ENCODE peak calls at places on chromosomes 6 and 20, in nine cellular contexts. One of them, this sample, is unnamed.

GRCh38 chr6:3068329-3069223 is at the start of gene RIPK1:
- DNase-seq in germinal center: peak; percentile 96
- DNase-seq in stimulated activated CD8-positive, alpha-beta memory T cell treated with anti-CD3 and anti-CD28 coated beads, Interleukin-4, amount 100 ng/mL, for 1 hour: peak; percentile 84
- DNase-seq in fibroblast of gingiva: peak; percentile 90
- DNase-seq in HEK293T: peak; percentile 93
- DNase-seq in hippocampal formation: peak; percentile 92
- DNase-seq in natural killer cell: peak; percentile 96
- DNase-seq in HT1080: peak; percentile 88
- DNase-seq in kidney tubule cell: peak; percentile 94
- DNase-seq in this sample: peak; percentile 97

GRCh38 chr20:63074631-63075030 is 67.9 kb upstream of the BHLHE23 start:
- DNase-seq in HT1080: no peak
- DNase-seq in stimulated activated CD8-positive, alpha-beta memory T cell treated with anti-CD3 and anti-CD28 coated beads, Interleukin-4, amount 100 ng/mL, for 1 hour: no peak
- DNase-seq in hippocampal formation: no peak
- DNase-seq in kidney tubule cell: no peak
- DNase-seq in germinal center: no peak
- DNase-seq in natural killer cell: no peak
- DNase-seq in HEK293T: no peak
- DNase-seq in fibroblast of gingiva: no peak
- DNase-seq in this sample: no peak

GRCh38 chr6:39370021-39370420 is 47.5 kb upstream of the KCNK16 start:
- DNase-seq in stimulated activated CD8-positive, alpha-beta memory T cell treated with anti-CD3 and anti-CD28 coated beads, Interleukin-4, amount 100 ng/mL, for 1 hour: no peak
- DNase-seq in HT1080: no peak
- DNase-seq in HEK293T: no peak
- DNase-seq in germinal center: no peak
- DNase-seq in fibroblast of gingiva: no peak
- DNase-seq in kidney tubule cell: no peak
- DNase-seq in natural killer cell: no peak
- DNase-seq in hippocampal formation: no peak
- DNase-seq in this sample: no peak

GRCh38 chr6:47529734-47530133 is 52.1 kb downstream of the CD2AP start:
- DNase-seq in hippocampal formation: no peak
- DNase-seq in stimulated activated CD8-positive, alpha-beta memory T cell treated with anti-CD3 and anti-CD28 coated beads, Interleukin-4, amount 100 ng/mL, for 1 hour: no peak
- DNase-seq in HT1080: no peak
- DNase-seq in natural killer cell: no peak
- DNase-seq in kidney tubule cell: no peak
- DNase-seq in fibroblast of gingiva: no peak
- DNase-seq in germinal center: no peak
- DNase-seq in HEK293T: no peak
- DNase-seq in this sample: no peak

GRCh38 chr20:32078322-32078721 is 26.3 kb downstream of the HCK start:
- DNase-seq in germinal center: no peak
- DNase-seq in fibroblast of gingiva: no peak
- DNase-seq in HT1080: no peak
- DNase-seq in hippocampal formation: no peak
- DNase-seq in HEK293T: no peak
- DNase-seq in stimulated activated CD8-positive, alpha-beta memory T cell treated with anti-CD3 and anti-CD28 coated beads, Interleukin-4, amount 100 ng/mL, for 1 hour: no peak
- DNase-seq in natural killer cell: no peak
- DNase-seq in kidney tubule cell: no peak
- DNase-seq in this sample: no peak

GRCh38 chr6:146543940-146544661 is 468 bp downstream of the RAB32 start:
- DNase-seq in stimulated activated CD8-positive, alpha-beta memory T cell treated with anti-CD3 and anti-CD28 coated beads, Interleukin-4, amount 100 ng/mL, for 1 hour: no peak
- DNase-seq in kidney tubule cell: peak; percentile 62
- DNase-seq in HEK293T: peak; percentile 34
- DNase-seq in natural killer cell: no peak
- DNase-seq in HT1080: peak; percentile 46
- DNase-seq in hippocampal formation: no peak
- DNase-seq in germinal center: no peak
- DNase-seq in fibroblast of gingiva: peak; percentile 44
- DNase-seq in this sample: peak; percentile 93

GRCh38 chr20:24805456-24806233 is 143.4 kb upstream of the CST7 start:
- DNase-seq in natural killer cell: no peak
- DNase-seq in hippocampal formation: no peak
- DNase-seq in HT1080: no peak
- DNase-seq in fibroblast of gingiva: no peak
- DNase-seq in kidney tubule cell: no peak
- DNase-seq in germinal center: no peak
- DNase-seq in HEK293T: no peak
- DNase-seq in stimulated activated CD8-positive, alpha-beta memory T cell treated with anti-CD3 and anti-CD28 coated beads, Interleukin-4, amount 100 ng/mL, for 1 hour: no peak
- DNase-seq in this sample: no peak

GRCh38 chr6:160048471-160048870 is 73.1 kb upstream of the SLC22A1 start:
- DNase-seq in stimulated activated CD8-positive, alpha-beta memory T cell treated with anti-CD3 and anti-CD28 coated beads, Interleukin-4, amount 100 ng/mL, for 1 hour: no peak
- DNase-seq in natural killer cell: no peak
- DNase-seq in germinal center: no peak
- DNase-seq in hippocampal formation: no peak
- DNase-seq in fibroblast of gingiva: no peak
- DNase-seq in kidney tubule cell: no peak
- DNase-seq in HEK293T: no peak
- DNase-seq in HT1080: no peak
- DNase-seq in this sample: no peak

GRCh38 chr6:108561742-108562502 is 1.2 kb downstream of the FOXO3 start:
- DNase-seq in germinal center: no peak
- DNase-seq in HT1080: no peak
- DNase-seq in hippocampal formation: no peak
- DNase-seq in kidney tubule cell: peak; percentile 33
- DNase-seq in fibroblast of gingiva: no peak
- DNase-seq in stimulated activated CD8-positive, alpha-beta memory T cell treated with anti-CD3 and anti-CD28 coated beads, Interleukin-4, amount 100 ng/mL, for 1 hour: no peak
- DNase-seq in natural killer cell: peak; percentile 33
- DNase-seq in HEK293T: no peak
- DNase-seq in this sample: no peak

GRCh38 chr6:153302133-153302532 is 171.1 kb upstream of the RGS17 start:
- DNase-seq in hippocampal formation: no peak
- DNase-seq in HEK293T: no peak
- DNase-seq in kidney tubule cell: no peak
- DNase-seq in stimulated activated CD8-positive, alpha-beta memory T cell treated with anti-CD3 and anti-CD28 coated beads, Interleukin-4, amount 100 ng/mL, for 1 hour: no peak
- DNase-seq in germinal center: no peak
- DNase-seq in HT1080: no peak
- DNase-seq in natural killer cell: no peak
- DNase-seq in fibroblast of gingiva: no peak
- DNase-seq in this sample: no peak

GRCh38 chr6:124714728-124715127 is 247.5 kb upstream of the RNF217 start:
- DNase-seq in hippocampal formation: no peak
- DNase-seq in stimulated activated CD8-positive, alpha-beta memory T cell treated with anti-CD3 and anti-CD28 coated beads, Interleukin-4, amount 100 ng/mL, for 1 hour: no peak
- DNase-seq in kidney tubule cell: no peak
- DNase-seq in fibroblast of gingiva: no peak
- DNase-seq in germinal center: no peak
- DNase-seq in HT1080: no peak
- DNase-seq in natural killer cell: no peak
- DNase-seq in HEK293T: no peak
- DNase-seq in this sample: no peak

GRCh38 chr20:51379601-51380341 is 162.7 kb downstream of the NFATC2 start:
- DNase-seq in hippocampal formation: no peak
- DNase-seq in HT1080: no peak
- DNase-seq in HEK293T: no peak
- DNase-seq in germinal center: no peak
- DNase-seq in fibroblast of gingiva: no peak
- DNase-seq in natural killer cell: no peak
- DNase-seq in stimulated activated CD8-positive, alpha-beta memory T cell treated with anti-CD3 and anti-CD28 coated beads, Interleukin-4, amount 100 ng/mL, for 1 hour: no peak
- DNase-seq in kidney tubule cell: no peak
- DNase-seq in this sample: no peak

GRCh38 chr6:15213838-15214398 is 32.0 kb upstream of the JARID2 start:
- DNase-seq in germinal center: no peak
- DNase-seq in hippocampal formation: no peak
- DNase-seq in HEK293T: no peak
- DNase-seq in fibroblast of gingiva: no peak
- DNase-seq in natural killer cell: no peak
- DNase-seq in HT1080: no peak
- DNase-seq in kidney tubule cell: no peak
- DNase-seq in stimulated activated CD8-positive, alpha-beta memory T cell treated with anti-CD3 and anti-CD28 coated beads, Interleukin-4, amount 100 ng/mL, for 1 hour: no peak
- DNase-seq in this sample: no peak

GRCh38 chr20:3430376-3431069 is 23.1 kb upstream of the DNAAF9 start:
- DNase-seq in natural killer cell: no peak
- DNase-seq in hippocampal formation: no peak
- DNase-seq in germinal center: peak; percentile 47
- DNase-seq in fibroblast of gingiva: no peak
- DNase-seq in HT1080: peak; percentile 8
- DNase-seq in HEK293T: no peak
- DNase-seq in stimulated activated CD8-positive, alpha-beta memory T cell treated with anti-CD3 and anti-CD28 coated beads, Interleukin-4, amount 100 ng/mL, for 1 hour: no peak
- DNase-seq in kidney tubule cell: no peak
- DNase-seq in this sample: no peak

GRCh38 chr20:36563415-36563814 is 10.0 kb upstream of the TGIF2 start:
- DNase-seq in HEK293T: no peak
- DNase-seq in hippocampal formation: no peak
- DNase-seq in stimulated activated CD8-positive, alpha-beta memory T cell treated with anti-CD3 and anti-CD28 coated beads, Interleukin-4, amount 100 ng/mL, for 1 hour: no peak
- DNase-seq in HT1080: no peak
- DNase-seq in natural killer cell: no peak
- DNase-seq in kidney tubule cell: no peak
- DNase-seq in germinal center: no peak
- DNase-seq in fibroblast of gingiva: no peak
- DNase-seq in this sample: no peak

GRCh38 chr6:160523223-160523622 is 140.9 kb downstream of the LPA start:
- DNase-seq in germinal center: no peak
- DNase-seq in fibroblast of gingiva: no peak
- DNase-seq in natural killer cell: no peak
- DNase-seq in hippocampal formation: no peak
- DNase-seq in stimulated activated CD8-positive, alpha-beta memory T cell treated with anti-CD3 and anti-CD28 coated beads, Interleukin-4, amount 100 ng/mL, for 1 hour: no peak
- DNase-seq in HEK293T: no peak
- DNase-seq in HT1080: no peak
- DNase-seq in kidney tubule cell: no peak
- DNase-seq in this sample: no peak

GRCh38 chr6:42396720-42397119 is 55.0 kb downstream of the TRERF1 start:
- DNase-seq in HEK293T: no peak
- DNase-seq in stimulated activated CD8-positive, alpha-beta memory T cell treated with anti-CD3 and anti-CD28 coated beads, Interleukin-4, amount 100 ng/mL, for 1 hour: no peak
- DNase-seq in HT1080: no peak
- DNase-seq in fibroblast of gingiva: no peak
- DNase-seq in hippocampal formation: no peak
- DNase-seq in germinal center: peak; percentile 30
- DNase-seq in kidney tubule cell: no peak
- DNase-seq in natural killer cell: no peak
- DNase-seq in this sample: no peak

GRCh38 chr6:134795696-134796095 is 154.2 kb downstream of the ALDH8A1 start:
- DNase-seq in HT1080: no peak
- DNase-seq in stimulated activated CD8-positive, alpha-beta memory T cell treated with anti-CD3 and anti-CD28 coated beads, Interleukin-4, amount 100 ng/mL, for 1 hour: no peak
- DNase-seq in germinal center: no peak
- DNase-seq in kidney tubule cell: no peak
- DNase-seq in hippocampal formation: no peak
- DNase-seq in natural killer cell: no peak
- DNase-seq in HEK293T: no peak
- DNase-seq in fibroblast of gingiva: no peak
- DNase-seq in this sample: no peak

GRCh38 chr6:7143161-7143974 is 35.6 kb downstream of the RREB1 start:
- DNase-seq in germinal center: no peak
- DNase-seq in HEK293T: no peak
- DNase-seq in HT1080: no peak
- DNase-seq in fibroblast of gingiva: no peak
- DNase-seq in kidney tubule cell: no peak
- DNase-seq in stimulated activated CD8-positive, alpha-beta memory T cell treated with anti-CD3 and anti-CD28 coated beads, Interleukin-4, amount 100 ng/mL, for 1 hour: no peak
- DNase-seq in natural killer cell: no peak
- DNase-seq in hippocampal formation: peak; percentile 82
- DNase-seq in this sample: no peak

GRCh38 chr6:83546636-83547035 is 34.3 kb downstream of the PRSS35 start:
- DNase-seq in HEK293T: no peak
- DNase-seq in HT1080: peak; percentile 49
- DNase-seq in kidney tubule cell: peak; percentile 44
- DNase-seq in stimulated activated CD8-positive, alpha-beta memory T cell treated with anti-CD3 and anti-CD28 coated beads, Interleukin-4, amount 100 ng/mL, for 1 hour: no peak
- DNase-seq in germinal center: no peak
- DNase-seq in fibroblast of gingiva: no peak
- DNase-seq in natural killer cell: no peak
- DNase-seq in hippocampal formation: no peak
- DNase-seq in this sample: no peak

GRCh38 chr6:170152989-170153388 is 137.9 kb downstream of the DLL1 start:
- DNase-seq in HEK293T: no peak
- DNase-seq in kidney tubule cell: peak; percentile 75
- DNase-seq in HT1080: peak; percentile 41
- DNase-seq in fibroblast of gingiva: no peak
- DNase-seq in stimulated activated CD8-positive, alpha-beta memory T cell treated with anti-CD3 and anti-CD28 coated beads, Interleukin-4, amount 100 ng/mL, for 1 hour: no peak
- DNase-seq in germinal center: no peak
- DNase-seq in hippocampal formation: no peak
- DNase-seq in natural killer cell: no peak
- DNase-seq in this sample: no peak

GRCh38 chr6:106488494-106489369 is 128.2 kb downstream of the CRYBG1 start:
- DNase-seq in HT1080: peak; percentile 92
- DNase-seq in kidney tubule cell: peak; percentile 53
- DNase-seq in fibroblast of gingiva: no peak
- DNase-seq in germinal center: no peak
- DNase-seq in stimulated activated CD8-positive, alpha-beta memory T cell treated with anti-CD3 and anti-CD28 coated beads, Interleukin-4, amount 100 ng/mL, for 1 hour: no peak
- DNase-seq in HEK293T: no peak
- DNase-seq in natural killer cell: no peak
- DNase-seq in hippocampal formation: no peak
- DNase-seq in this sample: no peak

GRCh38 chr6:5190467-5190866 is 70.3 kb downstream of the LYRM4 start:
- DNase-seq in HT1080: peak; percentile 89
- DNase-seq in HEK293T: no peak
- DNase-seq in kidney tubule cell: peak; percentile 87
- DNase-seq in fibroblast of gingiva: peak; percentile 81
- DNase-seq in hippocampal formation: no peak
- DNase-seq in stimulated activated CD8-positive, alpha-beta memory T cell treated with anti-CD3 and anti-CD28 coated beads, Interleukin-4, amount 100 ng/mL, for 1 hour: no peak
- DNase-seq in germinal center: no peak
- DNase-seq in natural killer cell: no peak
- DNase-seq in this sample: no peak

GRCh38 chr6:14655201-14655988 is 537.8 kb downstream of the CD83 start:
- DNase-seq in germinal center: no peak
- DNase-seq in natural killer cell: no peak
- DNase-seq in HT1080: no peak
- DNase-seq in fibroblast of gingiva: no peak
- DNase-seq in HEK293T: peak; percentile 15
- DNase-seq in kidney tubule cell: no peak
- DNase-seq in stimulated activated CD8-positive, alpha-beta memory T cell treated with anti-CD3 and anti-CD28 coated beads, Interleukin-4, amount 100 ng/mL, for 1 hour: no peak
- DNase-seq in hippocampal formation: no peak
- DNase-seq in this sample: peak; percentile 86

GRCh38 chr6:122808121-122808885 is 19.2 kb downstream of the SMPDL3A start:
- DNase-seq in germinal center: no peak
- DNase-seq in HEK293T: no peak
- DNase-seq in hippocampal formation: no peak
- DNase-seq in natural killer cell: no peak
- DNase-seq in HT1080: no peak
- DNase-seq in kidney tubule cell: no peak
- DNase-seq in stimulated activated CD8-positive, alpha-beta memory T cell treated with anti-CD3 and anti-CD28 coated beads, Interleukin-4, amount 100 ng/mL, for 1 hour: no peak
- DNase-seq in fibroblast of gingiva: no peak
- DNase-seq in this sample: no peak

GRCh38 chr20:62961310-62961783 is 8.8 kb downstream of the SLC17A9 start:
- DNase-seq in HEK293T: no peak
- DNase-seq in kidney tubule cell: no peak
- DNase-seq in hippocampal formation: no peak
- DNase-seq in stimulated activated CD8-positive, alpha-beta memory T cell treated with anti-CD3 and anti-CD28 coated beads, Interleukin-4, amount 100 ng/mL, for 1 hour: no peak
- DNase-seq in HT1080: no peak
- DNase-seq in fibroblast of gingiva: no peak
- DNase-seq in natural killer cell: no peak
- DNase-seq in germinal center: no peak
- DNase-seq in this sample: no peak

This sample was measured in esophagus muscularis mucosa.